ENCODE peak calls at places on chromosomes 1 and 21, in five cellular contexts. Q, L, T, A and X are unnamed samples.

GRCh38 chr1:183753464-183753891 is 51.4 kb upstream of the RGL1 start:
- DNase-seq in Q (no peak), L (no peak), T (no peak), A (no peak), X (no peak)

GRCh38 chr1:44408181-44409018 is 3.3 kb downstream of the RNF220 start:
- DNase-seq in Q (no peak), L (peak), T (no peak), A (no peak), X (no peak)

GRCh38 chr1:27330786-27331185 is 8.8 kb downstream of the TMEM222 start:
- DNase-seq in Q (no peak), L (no peak), T (no peak), A (no peak), X (no peak)

GRCh38 chr1:14183312-14183711 is 415.2 kb upstream of the KAZN start:
- DNase-seq in Q (no peak), L (no peak), T (no peak), A (no peak), X (no peak)

GRCh38 chr1:18085387-18086074 is 22.1 kb upstream of the IGSF21 start:
- DNase-seq in Q (no peak), L (no peak), T (no peak), A (no peak), X (no peak)

GRCh38 chr21:15062566-15062965 is 2.2 kb downstream of the NRIP1 start:
- DNase-seq in Q (no peak), L (no peak), T (peak), A (peak), X (no peak)

GRCh38 chr1:20469406-20470076 is 16.5 kb downstream of the CAMK2N1 start:
- DNase-seq in Q (no peak), L (no peak), T (no peak), A (no peak), X (no peak)

GRCh38 chr1:44031051-44031899 is at the start of gene SLC6A9:
- DNase-seq in Q (peak), L (peak), T (peak), A (peak), X (peak)

GRCh38 chr1:225772323-225772768 is 5.3 kb upstream of the SRP9 start:
- DNase-seq in Q (no peak), L (peak), T (peak), A (peak), X (peak)

GRCh38 chr21:44896561-44897286 is 23.2 kb upstream of the PTTG1IP start:
- DNase-seq in Q (no peak), L (no peak), T (no peak), A (no peak), X (no peak)

GRCh38 chr1:5620997-5621396 is 371.2 kb downstream of the NPHP4 start:
- DNase-seq in Q (no peak), L (no peak), T (peak), A (peak), X (no peak)

GRCh38 chr1:224506141-224506814 is 71.7 kb upstream of the WDR26 start:
- DNase-seq in Q (no peak), L (no peak), T (no peak), A (peak), X (peak)

GRCh38 chr1:43651188-43651587 is 1.2 kb downstream of the KDM4A start:
- DNase-seq in Q (no peak), L (no peak), T (no peak), A (peak), X (no peak)

GRCh38 chr1:41622859-41623732 is 138.6 kb upstream of the EDN2 start:
- DNase-seq in Q (no peak), L (no peak), T (no peak), A (no peak), X (no peak)

GRCh38 chr1:112272101-112272772 is 123.8 kb upstream of the CTTNBP2NL start:
- DNase-seq in Q (no peak), L (no peak), T (no peak), A (no peak), X (no peak)

GRCh38 chr1:86258106-86258505 is 101.5 kb upstream of the COL24A1 start:
- DNase-seq in Q (no peak), L (no peak), T (no peak), A (peak), X (no peak)

GRCh38 chr1:207672525-207673130 is 27.7 kb downstream of the CR1L start:
- DNase-seq in Q (no peak), L (no peak), T (peak), A (peak), X (peak)

GRCh38 chr1:118304722-118305344 is 119.8 kb upstream of the SPAG17 start:
- DNase-seq in Q (no peak), L (no peak), T (no peak), A (peak), X (peak)

GRCh38 chr1:53766766-53767409 is 27.9 kb upstream of the GLIS1 start:
- DNase-seq in Q (no peak), L (no peak), T (no peak), A (peak), X (peak)

GRCh38 chr1:225707824-225708223 is 54.9 kb upstream of the ENAH start:
- DNase-seq in Q (no peak), L (no peak), T (no peak), A (no peak), X (no peak)